ENCODE peak calls at places on chromosomes 3 and 15, in seven cellular contexts. S is endothelial cell of umbilical vein, A is lower lobe of right lung, Z is uterus, Y is coronary artery, Q is body of pancreas, I is bronchial epithelial cell. F is an unnamed sample.

GRCh38 chr3:121295453-121295852 is 250.3 kb downstream of the POLQ start:
- DNase-seq in Q (no peak), I (no peak), S (peak; percentile 34), Z (no peak), Y (no peak), A (no peak), F (no peak)

GRCh38 chr3:96813820-96814580 is 394 bp upstream of the EPHA6 start:
- DNase-seq in Y (no peak), Q (peak; percentile 51), I (peak; percentile 24), A (peak; percentile 53), Z (peak; percentile 45), S (peak; percentile 43), F (peak; percentile 57)

GRCh38 chr15:60844431-60845174 is 365.7 kb upstream of the ICE2 start:
- DNase-seq in A (no peak), Y (no peak), S (no peak), I (no peak), Z (no peak), Q (no peak), F (no peak)

GRCh38 chr3:190301591-190301990 is 20.7 kb downstream of the CLDN1 start:
- DNase-seq in A (no peak), S (peak; percentile 24), Z (no peak), I (peak; percentile 86), Q (no peak), Y (no peak), F (peak; percentile 69)

GRCh38 chr15:48222627-48223026 is 16.5 kb downstream of the SLC12A1 start:
- DNase-seq in I (no peak), A (no peak), Y (no peak), Q (no peak), S (no peak), Z (no peak), F (no peak)

GRCh38 chr3:107384907-107385306 is 7.7 kb downstream of the CCDC54 start:
- DNase-seq in Q (no peak), Z (no peak), S (no peak), Y (no peak), I (no peak), A (no peak), F (no peak)

GRCh38 chr15:69035918-69036258 is 21.4 kb downstream of the NOX5 start:
- DNase-seq in I (no peak), Z (no peak), S (no peak), Q (no peak), Y (no peak), A (no peak), F (no peak)

GRCh38 chr3:29280675-29281264 is at the start of gene RBMS3:
- DNase-seq in S (peak; percentile 95), Z (peak; percentile 88), Q (peak; percentile 47), Y (peak; percentile 95), I (peak; percentile 89), A (peak; percentile 85), F (peak; percentile 89)

GRCh38 chr15:63292771-63293170 is 15.4 kb downstream of the APH1B start:
- DNase-seq in Y (no peak), S (no peak), I (no peak), A (no peak), Q (no peak), Z (no peak), F (peak; percentile 55)

GRCh38 chr3:104437891-104438290 is 928.8 kb upstream of the ALCAM start:
- DNase-seq in S (no peak), A (no peak), Y (no peak), Z (no peak), I (peak; percentile 43), Q (no peak), F (peak; percentile 61)

GRCh38 chr3:184602406-184603155 is 41.0 kb downstream of the EPHB3 start:
- DNase-seq in Z (peak; percentile 49), S (no peak), Q (no peak), Y (no peak), A (no peak), I (no peak), F (no peak)

GRCh38 chr3:31868246-31868645 is 112.8 kb downstream of the OSBPL10 start:
- DNase-seq in Q (no peak), I (no peak), A (no peak), Z (no peak), Y (no peak), S (no peak), F (no peak)

GRCh38 chr15:35066094-35066493 is 19.0 kb downstream of the NANOGP8 start:
- DNase-seq in S (no peak), A (no peak), I (no peak), Q (no peak), Z (no peak), Y (no peak), F (no peak)

GRCh38 chr3:128382221-128382807 is 84.4 kb downstream of the DNAJB8 start:
- DNase-seq in Z (peak; percentile 57), I (no peak), A (no peak), Q (peak; percentile 71), S (peak; percentile 19), Y (no peak), F (no peak)

GRCh38 chr3:177836671-177837070 is 639.4 kb upstream of the TBL1XR1 start:
- DNase-seq in Z (no peak), I (peak; percentile 58), Y (no peak), Q (no peak), A (no peak), S (no peak), F (peak; percentile 66)

GRCh38 chr3:78846688-78847087 is 921.1 kb downstream of the ROBO1 start:
- DNase-seq in Q (no peak), S (peak; percentile 61), I (peak; percentile 44), Y (no peak), Z (no peak), A (no peak), F (peak; percentile 37)

GRCh38 chr3:49667701-49668413 is 6.3 kb upstream of the APEH start:
- DNase-seq in A (no peak), S (no peak), Q (no peak), I (no peak), Y (no peak), Z (no peak), F (no peak)

GRCh38 chr3:49668861-49669260 is 5.3 kb upstream of the APEH start:
- DNase-seq in A (no peak), I (peak; percentile 45), Z (no peak), Q (no peak), Y (no peak), S (no peak), F (peak; percentile 56)

GRCh38 chr3:49666592-49666991 is 7.6 kb upstream of the APEH start:
- DNase-seq in A (no peak), S (no peak), I (no peak), Q (no peak), Y (no peak), Z (no peak), F (no peak)

GRCh38 chr3:49669352-49669751 is 4.8 kb upstream of the APEH start:
- DNase-seq in I (no peak), S (no peak), Y (no peak), A (no peak), Z (no peak), Q (no peak), F (no peak)

DNA sequence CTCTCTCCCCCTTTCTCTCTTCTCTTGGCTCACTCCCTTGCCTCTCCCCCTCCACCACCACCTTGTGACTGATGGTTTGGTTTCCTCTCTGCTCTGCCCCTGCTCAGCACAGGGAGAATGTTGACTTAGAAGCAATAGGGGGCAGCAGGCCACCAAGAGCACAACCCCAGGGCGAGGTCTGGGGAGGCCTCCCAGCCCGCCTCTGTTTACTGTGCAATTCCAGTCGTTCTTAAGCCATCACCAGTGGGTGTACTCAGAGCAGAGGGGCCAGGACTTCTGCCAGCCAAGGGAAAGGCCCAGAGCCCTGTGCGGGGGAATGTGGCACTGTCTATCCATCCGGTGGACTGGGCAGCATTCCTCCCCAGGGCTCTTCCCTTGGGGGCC is 5.7 kb upstream of the APEH start:
- DNase-seq in A (no peak), S (no peak), Q (no peak), Z (no peak), Y (no peak), I (no peak), F (no peak)
- TF ChIP-seq CTCF in A (no peak), S (no peak), Q (no peak), Z (no peak), Y (no peak), I (no peak), F (no peak)

GRCh38 chr3:169953462-169954141 is 13.0 kb upstream of the SEC62 start:
- DNase-seq in Z (no peak), A (no peak), Y (no peak), S (no peak), Q (no peak), I (no peak), F (no peak)
- H3K4me3 ChIP-seq in Z (peak overlapping the region; percentile 3), A (no peak overlapping the region), Y (no peak overlapping the region), S (no peak overlapping the region), Q (no peak overlapping the region), I (no peak overlapping the region), F (no peak overlapping the region)

GRCh38 chr3:46213201-46213600 is 5.1 kb upstream of the CCR1 start:
- DNase-seq in I (no peak), Q (no peak), Z (no peak), A (no peak), Y (no peak), S (no peak), F (no peak)

GRCh38 chr3:46215810-46216414 is 7.8 kb upstream of the CCR1 start:
- DNase-seq in Q (no peak), Y (no peak), I (peak; percentile 71), S (no peak), A (peak; percentile 63), Z (no peak), F (peak; percentile 56)

GRCh38 chr3:46212101-46212500 is 4.0 kb upstream of the CCR1 start:
- DNase-seq in S (no peak), Y (no peak), Z (no peak), I (no peak), A (no peak), Q (no peak), F (no peak)

GRCh38 chr3:46218310-46218709 is 10.2 kb upstream of the CCR1 start:
- DNase-seq in Q (no peak), A (no peak), Y (no peak), S (no peak), Z (no peak), I (no peak), F (no peak)

DNA sequence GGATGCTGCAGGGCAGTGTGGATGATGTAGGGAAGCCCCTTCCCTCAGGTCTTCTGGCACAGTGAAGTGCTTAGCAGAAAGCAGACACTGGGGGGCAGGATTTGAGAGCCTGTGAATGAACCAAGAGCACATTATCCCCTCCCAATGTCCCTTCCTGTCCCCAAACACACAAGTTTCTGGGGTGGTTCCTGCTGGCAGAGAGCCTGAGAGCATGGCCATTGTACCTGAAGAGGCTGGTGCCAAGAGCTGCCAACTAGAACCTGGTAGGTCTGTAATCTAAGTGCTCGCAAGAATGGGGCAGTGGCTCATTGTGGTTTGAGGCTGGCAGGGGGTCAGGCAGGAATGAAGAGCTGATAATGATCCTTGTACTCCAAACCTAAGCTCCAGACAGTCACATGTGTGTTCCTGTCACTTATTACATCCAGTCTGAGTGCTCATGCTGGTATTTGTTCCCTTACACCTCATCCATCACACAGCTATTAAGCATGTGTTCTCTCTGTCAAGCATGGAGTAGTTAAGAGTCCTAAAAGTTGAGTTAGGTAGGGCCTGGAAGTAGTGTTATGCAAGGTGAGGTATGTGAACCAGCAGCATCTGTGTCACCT is 6.7 kb upstream of the CCR1 start:
- DNase-seq in Y (no peak), Z (no peak), I (no peak), Q (no peak), A (peak; percentile 84), S (no peak), F (no peak)
- TF ChIP-seq CTCF in Y (no peak), Z (no peak), I (peak; percentile 53), Q (no peak), A (peak; percentile 35), S (peak; percentile 15), F (peak; percentile 42)

DNA sequence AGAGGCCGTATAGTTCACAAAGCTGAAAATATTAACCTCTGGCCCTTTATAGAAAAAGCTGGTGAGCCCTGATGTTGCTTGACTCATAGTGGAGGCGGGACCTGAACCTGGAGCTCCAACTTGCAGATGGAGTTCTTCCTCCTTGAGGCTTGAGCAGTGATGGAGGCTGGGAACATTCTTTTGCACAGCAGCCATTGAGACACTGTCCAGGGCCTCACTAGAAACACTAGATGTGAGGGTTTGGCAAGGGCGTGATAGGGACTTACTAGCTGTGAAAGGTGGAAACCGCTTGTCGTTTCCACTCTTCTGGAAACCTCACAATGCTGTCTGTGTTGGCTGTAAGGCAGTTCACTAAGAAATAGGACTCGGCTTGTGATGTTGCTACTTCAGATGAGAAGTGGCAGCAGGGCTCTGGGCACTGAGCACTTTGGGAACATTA is 12.5 kb downstream of the SMAD6 start:
- DNase-seq in Y (peak; percentile 69), S (peak; percentile 34), Q (no peak), I (peak; percentile 30), A (no peak), Z (no peak), F (peak; percentile 40)
- H3K4me3 ChIP-seq in Y (peak overlapping the region; percentile 30), S (no peak overlapping the region), Q (no peak overlapping the region), I (no peak overlapping the region), A (peak overlapping the region; percentile 18), Z (no peak overlapping the region), F (no peak overlapping the region)